ENCODE peak calls at places on chromosome 2, in ten cellular contexts. One of them, this sample, is unnamed.
A peak's percentile ranks its signal among the peaks of the same experiment; 100 is the strongest.

GRCh38 chr2:190507135-190507534 is 27.4 kb downstream of the NEMP2 start:
- DNase-seq in fibroblast of pulmonary artery: no peak
- DNase-seq in CD8-positive, alpha-beta T cell: no peak
- DNase-seq in nephron progenitor cell: no peak
- DNase-seq in AML-193: no peak
- DNase-seq in CD8-positive, alpha-beta memory T cell: no peak
- DNase-seq in BJ: no peak
- DNase-seq in GM13976: no peak
- DNase-seq in left lobe of liver: no peak
- DNase-seq in astrocyte of the hippocampus: no peak
- DNase-seq in this sample: no peak

GRCh38 chr2:54459037-54459441 is 2.9 kb downstream of the SPTBN1 start:
- DNase-seq in fibroblast of pulmonary artery: peak; percentile 73
- DNase-seq in CD8-positive, alpha-beta T cell: no peak
- DNase-seq in nephron progenitor cell: no peak
- DNase-seq in AML-193: peak; percentile 96
- DNase-seq in CD8-positive, alpha-beta memory T cell: no peak
- DNase-seq in BJ: no peak
- DNase-seq in GM13976: no peak
- DNase-seq in left lobe of liver: no peak
- DNase-seq in astrocyte of the hippocampus: peak; percentile 33
- DNase-seq in this sample: peak; percentile 91

GRCh38 chr2:96685592-96686459 is 43.3 kb downstream of the FER1L5 start:
- DNase-seq in fibroblast of pulmonary artery: peak; percentile 39
- DNase-seq in CD8-positive, alpha-beta T cell: no peak
- DNase-seq in nephron progenitor cell: no peak
- DNase-seq in AML-193: no peak
- DNase-seq in CD8-positive, alpha-beta memory T cell: no peak
- DNase-seq in BJ: no peak
- DNase-seq in GM13976: no peak
- DNase-seq in left lobe of liver: no peak
- DNase-seq in astrocyte of the hippocampus: peak; percentile 20
- DNase-seq in this sample: no peak

GRCh38 chr2:70808983-70809958 is 11.1 kb downstream of the CLEC4F start:
- DNase-seq in fibroblast of pulmonary artery: no peak
- DNase-seq in CD8-positive, alpha-beta T cell: no peak
- DNase-seq in nephron progenitor cell: no peak
- DNase-seq in AML-193: no peak
- DNase-seq in CD8-positive, alpha-beta memory T cell: no peak
- DNase-seq in BJ: no peak
- DNase-seq in GM13976: no peak
- DNase-seq in left lobe of liver: no peak
- DNase-seq in astrocyte of the hippocampus: no peak
- DNase-seq in this sample: no peak

GRCh38 chr2:231810905-231811304 is 24.7 kb downstream of the COPS7B start:
- DNase-seq in fibroblast of pulmonary artery: peak; percentile 68
- DNase-seq in CD8-positive, alpha-beta T cell: no peak
- DNase-seq in nephron progenitor cell: no peak
- DNase-seq in AML-193: no peak
- DNase-seq in CD8-positive, alpha-beta memory T cell: no peak
- DNase-seq in BJ: peak; percentile 72
- DNase-seq in GM13976: no peak
- DNase-seq in left lobe of liver: no peak
- DNase-seq in astrocyte of the hippocampus: peak; percentile 26
- DNase-seq in this sample: no peak

GRCh38 chr2:29749843-29750242 is 171.5 kb downstream of the ALK start:
- DNase-seq in fibroblast of pulmonary artery: no peak
- DNase-seq in CD8-positive, alpha-beta T cell: no peak
- DNase-seq in nephron progenitor cell: no peak
- DNase-seq in AML-193: no peak
- DNase-seq in CD8-positive, alpha-beta memory T cell: no peak
- DNase-seq in BJ: no peak
- DNase-seq in GM13976: no peak
- DNase-seq in left lobe of liver: no peak
- DNase-seq in astrocyte of the hippocampus: no peak
- DNase-seq in this sample: no peak

GRCh38 chr2:240146141-240146561 is 5.7 kb upstream of the OTOS start:
- DNase-seq in fibroblast of pulmonary artery: no peak
- DNase-seq in CD8-positive, alpha-beta T cell: no peak
- DNase-seq in nephron progenitor cell: no peak
- DNase-seq in AML-193: no peak
- DNase-seq in CD8-positive, alpha-beta memory T cell: peak; percentile 19
- DNase-seq in BJ: no peak
- DNase-seq in GM13976: no peak
- DNase-seq in left lobe of liver: no peak
- DNase-seq in astrocyte of the hippocampus: peak; percentile 16
- DNase-seq in this sample: no peak

GRCh38 chr2:196566969-196567666 is 72.4 kb upstream of the CCDC150 start:
- DNase-seq in fibroblast of pulmonary artery: peak; percentile 9
- DNase-seq in CD8-positive, alpha-beta T cell: no peak
- DNase-seq in nephron progenitor cell: peak; percentile 10
- DNase-seq in AML-193: no peak
- DNase-seq in CD8-positive, alpha-beta memory T cell: no peak
- DNase-seq in BJ: no peak
- DNase-seq in GM13976: no peak
- DNase-seq in left lobe of liver: no peak
- DNase-seq in astrocyte of the hippocampus: no peak
- DNase-seq in this sample: no peak

GRCh38 chr2:126115975-126116374 is 540.0 kb upstream of the GYPC start:
- DNase-seq in fibroblast of pulmonary artery: no peak
- DNase-seq in CD8-positive, alpha-beta T cell: no peak
- DNase-seq in nephron progenitor cell: no peak
- DNase-seq in AML-193: no peak
- DNase-seq in CD8-positive, alpha-beta memory T cell: no peak
- DNase-seq in BJ: no peak
- DNase-seq in GM13976: no peak
- DNase-seq in left lobe of liver: no peak
- DNase-seq in astrocyte of the hippocampus: no peak
- DNase-seq in this sample: no peak

GRCh38 chr2:205681836-205682238 is 464 bp upstream of the NRP2 start:
- DNase-seq in fibroblast of pulmonary artery: peak; percentile 31
- DNase-seq in CD8-positive, alpha-beta T cell: no peak
- DNase-seq in nephron progenitor cell: peak; percentile 61
- DNase-seq in AML-193: no peak
- DNase-seq in CD8-positive, alpha-beta memory T cell: no peak
- DNase-seq in BJ: no peak
- DNase-seq in GM13976: peak; percentile 43
- DNase-seq in left lobe of liver: no peak
- DNase-seq in astrocyte of the hippocampus: peak; percentile 71
- DNase-seq in this sample: no peak

GRCh38 chr2:233799087-233799665 is 21.0 kb downstream of the MROH2A start:
- DNase-seq in fibroblast of pulmonary artery: no peak
- DNase-seq in CD8-positive, alpha-beta T cell: peak; percentile 1
- DNase-seq in nephron progenitor cell: no peak
- DNase-seq in AML-193: no peak
- DNase-seq in CD8-positive, alpha-beta memory T cell: peak; percentile 11
- DNase-seq in BJ: no peak
- DNase-seq in GM13976: no peak
- DNase-seq in left lobe of liver: peak; percentile 22
- DNase-seq in astrocyte of the hippocampus: no peak
- DNase-seq in this sample: no peak

GRCh38 chr2:221600388-221600787 is 28.3 kb upstream of the EPHA4 start:
- DNase-seq in fibroblast of pulmonary artery: no peak
- DNase-seq in CD8-positive, alpha-beta T cell: no peak
- DNase-seq in nephron progenitor cell: no peak
- DNase-seq in AML-193: no peak
- DNase-seq in CD8-positive, alpha-beta memory T cell: no peak
- DNase-seq in BJ: no peak
- DNase-seq in GM13976: no peak
- DNase-seq in left lobe of liver: no peak
- DNase-seq in astrocyte of the hippocampus: no peak
- DNase-seq in this sample: no peak

GRCh38 chr2:200466703-200467418 is 43.0 kb downstream of the KCTD18 start:
- DNase-seq in fibroblast of pulmonary artery: peak; percentile 91
- DNase-seq in CD8-positive, alpha-beta T cell: peak; percentile 14
- DNase-seq in nephron progenitor cell: no peak
- DNase-seq in AML-193: peak; percentile 8
- DNase-seq in CD8-positive, alpha-beta memory T cell: no peak
- DNase-seq in BJ: no peak
- DNase-seq in GM13976: no peak
- DNase-seq in left lobe of liver: no peak
- DNase-seq in astrocyte of the hippocampus: no peak
- DNase-seq in this sample: no peak

GRCh38 chr2:204027105-204027504 is 90.5 kb downstream of the ICOS start:
- DNase-seq in fibroblast of pulmonary artery: peak; percentile 13
- DNase-seq in CD8-positive, alpha-beta T cell: peak; percentile 17
- DNase-seq in nephron progenitor cell: no peak
- DNase-seq in AML-193: no peak
- DNase-seq in CD8-positive, alpha-beta memory T cell: no peak
- DNase-seq in BJ: no peak
- DNase-seq in GM13976: peak; percentile 15
- DNase-seq in left lobe of liver: no peak
- DNase-seq in astrocyte of the hippocampus: no peak
- DNase-seq in this sample: no peak

This sample was measured in NB4.